ENCODE peak calls at places on chromosomes 6 and 20, in six cellular contexts. One of them, this sample, is unnamed.

GRCh38 chr6:160041608-160042007 is 72.7 kb downstream of the IGF2R start:
- DNase-seq in heart left ventricle: no peak
- DNase-seq in heart right ventricle: peak
- DNase-seq in H9: no peak
- DNase-seq in AG10803: peak
- DNase-seq in lower lobe of right lung: peak
- DNase-seq in this sample: no peak

GRCh38 chr6:124901105-124901504 is 61.1 kb upstream of the RNF217 start:
- DNase-seq in H9: no peak
- DNase-seq in heart right ventricle: no peak
- DNase-seq in lower lobe of right lung: no peak
- DNase-seq in heart left ventricle: no peak
- DNase-seq in AG10803: no peak
- DNase-seq in this sample: no peak

GRCh38 chr6:35213161-35213823 is 464 bp upstream of the SCUBE3 start:
- DNase-seq in lower lobe of right lung: no peak
- DNase-seq in H9: peak
- DNase-seq in heart right ventricle: no peak
- DNase-seq in AG10803: no peak
- DNase-seq in heart left ventricle: no peak
- DNase-seq in this sample: no peak

GRCh38 chr20:24667689-24668383 is 198.4 kb downstream of the SYNDIG1 start:
- DNase-seq in H9: no peak
- DNase-seq in lower lobe of right lung: no peak
- DNase-seq in AG10803: no peak
- DNase-seq in heart left ventricle: no peak
- DNase-seq in heart right ventricle: no peak
- DNase-seq in this sample: peak

GRCh38 chr6:104705095-104705707 is 154.5 kb downstream of the HACE1 start:
- DNase-seq in heart left ventricle: no peak
- DNase-seq in heart right ventricle: peak
- DNase-seq in lower lobe of right lung: no peak
- DNase-seq in H9: no peak
- DNase-seq in AG10803: peak
- DNase-seq in this sample: no peak

GRCh38 chr6:7108964-7109836 is 1.4 kb downstream of the RREB1 start:
- DNase-seq in heart right ventricle: peak
- DNase-seq in lower lobe of right lung: peak
- DNase-seq in heart left ventricle: peak
- DNase-seq in H9: no peak
- DNase-seq in AG10803: peak
- DNase-seq in this sample: no peak

GRCh38 chr6:22765015-22765414 is 195.6 kb downstream of the HDGFL1 start:
- DNase-seq in lower lobe of right lung: no peak
- DNase-seq in heart right ventricle: no peak
- DNase-seq in H9: no peak
- DNase-seq in AG10803: no peak
- DNase-seq in heart left ventricle: no peak
- DNase-seq in this sample: no peak

GRCh38 chr6:11869656-11870340 is 91.2 kb upstream of the ADTRP start:
- DNase-seq in heart left ventricle: peak
- DNase-seq in lower lobe of right lung: no peak
- DNase-seq in heart right ventricle: peak
- DNase-seq in AG10803: peak
- DNase-seq in H9: no peak
- DNase-seq in this sample: no peak

GRCh38 chr20:6142348-6142993 is 19.6 kb upstream of the FERMT1 start:
- DNase-seq in lower lobe of right lung: no peak
- DNase-seq in heart right ventricle: peak
- DNase-seq in AG10803: peak
- DNase-seq in heart left ventricle: no peak
- DNase-seq in H9: no peak
- DNase-seq in this sample: no peak

GRCh38 chr20:62536731-62537401 is 61.1 kb upstream of the GATA5 start:
- DNase-seq in heart right ventricle: peak
- DNase-seq in heart left ventricle: no peak
- DNase-seq in H9: no peak
- DNase-seq in AG10803: no peak
- DNase-seq in lower lobe of right lung: no peak
- DNase-seq in this sample: no peak

GRCh38 chr6:56374841-56375369 is 127.5 kb upstream of the COL21A1 start:
- DNase-seq in lower lobe of right lung: no peak
- DNase-seq in H9: no peak
- DNase-seq in AG10803: peak
- DNase-seq in heart left ventricle: no peak
- DNase-seq in heart right ventricle: peak
- DNase-seq in this sample: no peak

GRCh38 chr20:11217322-11217989 is 543.7 kb upstream of the JAG1 start:
- DNase-seq in AG10803: no peak
- DNase-seq in H9: no peak
- DNase-seq in lower lobe of right lung: no peak
- DNase-seq in heart right ventricle: no peak
- DNase-seq in heart left ventricle: no peak
- DNase-seq in this sample: no peak

GRCh38 chr6:100461273-100461919 is 3.3 kb downstream of the SIM1 start:
- DNase-seq in AG10803: peak
- DNase-seq in heart right ventricle: no peak
- DNase-seq in heart left ventricle: no peak
- DNase-seq in lower lobe of right lung: no peak
- DNase-seq in H9: peak
- DNase-seq in this sample: no peak

GRCh38 chr6:14079433-14079832 is 38.1 kb upstream of the CD83 start:
- DNase-seq in heart right ventricle: peak
- DNase-seq in lower lobe of right lung: no peak
- DNase-seq in AG10803: no peak
- DNase-seq in H9: no peak
- DNase-seq in heart left ventricle: no peak
- DNase-seq in this sample: no peak

GRCh38 chr20:16260911-16261310 is 312.3 kb downstream of the KIF16B start:
- DNase-seq in H9: no peak
- DNase-seq in heart right ventricle: no peak
- DNase-seq in AG10803: peak
- DNase-seq in lower lobe of right lung: no peak
- DNase-seq in heart left ventricle: no peak
- DNase-seq in this sample: no peak

GRCh38 chr6:105900120-105900937 is 185.8 kb upstream of the PRDM1 start:
- DNase-seq in heart right ventricle: no peak
- DNase-seq in heart left ventricle: no peak
- DNase-seq in lower lobe of right lung: no peak
- DNase-seq in AG10803: peak
- DNase-seq in H9: no peak
- DNase-seq in this sample: no peak

DNA sequence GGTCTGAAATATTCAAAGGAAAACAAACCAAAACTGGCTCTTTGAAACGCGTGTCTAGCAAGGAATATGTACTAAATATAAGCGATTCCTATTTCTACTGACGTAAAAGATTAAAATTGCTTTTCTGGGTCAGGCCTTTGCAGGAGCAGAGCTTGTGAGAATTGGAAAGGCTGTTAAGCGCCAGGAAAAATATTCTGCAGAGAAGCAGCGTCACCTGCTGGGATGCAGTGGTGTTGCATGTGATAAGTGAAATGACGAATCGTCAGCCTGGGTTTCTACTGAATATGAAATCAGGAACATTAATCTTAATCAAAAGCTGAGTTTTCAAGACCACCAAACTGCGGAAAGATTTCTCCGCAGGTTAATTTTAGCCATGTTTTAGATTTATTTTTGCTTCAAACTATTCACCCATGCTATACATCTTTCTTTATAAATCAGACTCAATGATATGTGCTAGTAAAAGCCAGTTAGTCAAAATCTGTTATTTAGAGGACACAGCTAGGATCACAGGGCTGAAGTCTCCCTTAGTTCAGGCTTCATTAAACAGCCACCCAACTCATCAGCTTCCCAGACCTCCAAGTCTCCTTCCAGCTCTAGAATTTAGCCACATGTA is 67.4 kb downstream of the ALDH8A1 start:
- DNase-seq in heart right ventricle: peak
- DNase-seq in heart left ventricle: peak
- DNase-seq in lower lobe of right lung: peak
- DNase-seq in AG10803: peak
- DNase-seq in H9: peak
- DNase-seq in this sample: no peak
- TF ChIP-seq CTCF in heart right ventricle: peak
- TF ChIP-seq CTCF in heart left ventricle: peak
- TF ChIP-seq CTCF in lower lobe of right lung: peak
- TF ChIP-seq CTCF in AG10803: peak
- TF ChIP-seq CTCF in H9: peak
- TF ChIP-seq CTCF in this sample: peak

GRCh38 chr6:48449002-48449401 is 338.0 kb upstream of the PTCHD4 start:
- DNase-seq in H9: no peak
- DNase-seq in heart right ventricle: no peak
- DNase-seq in AG10803: no peak
- DNase-seq in heart left ventricle: no peak
- DNase-seq in lower lobe of right lung: no peak
- DNase-seq in this sample: no peak
- TF ChIP-seq CTCF in H9: no peak
- TF ChIP-seq CTCF in heart right ventricle: no peak
- TF ChIP-seq CTCF in AG10803: no peak
- TF ChIP-seq CTCF in heart left ventricle: no peak
- TF ChIP-seq CTCF in lower lobe of right lung: no peak
- TF ChIP-seq CTCF in this sample: peak

GRCh38 chr6:54770328-54770727 is 76.2 kb upstream of the FAM83B start:
- DNase-seq in heart left ventricle: no peak
- DNase-seq in H9: no peak
- DNase-seq in AG10803: no peak
- DNase-seq in lower lobe of right lung: no peak
- DNase-seq in heart right ventricle: no peak
- DNase-seq in this sample: no peak

GRCh38 chr6:54775586-54775985 is 71.0 kb upstream of the FAM83B start:
- DNase-seq in heart right ventricle: no peak
- DNase-seq in lower lobe of right lung: no peak
- DNase-seq in heart left ventricle: no peak
- DNase-seq in AG10803: peak
- DNase-seq in H9: no peak
- DNase-seq in this sample: no peak

GRCh38 chr6:54768542-54768941 is 78.0 kb upstream of the FAM83B start:
- DNase-seq in heart right ventricle: no peak
- DNase-seq in H9: no peak
- DNase-seq in lower lobe of right lung: no peak
- DNase-seq in heart left ventricle: no peak
- DNase-seq in AG10803: no peak
- DNase-seq in this sample: no peak

GRCh38 chr6:54771968-54772367 is 74.6 kb upstream of the FAM83B start:
- DNase-seq in AG10803: no peak
- DNase-seq in H9: no peak
- DNase-seq in heart left ventricle: no peak
- DNase-seq in heart right ventricle: no peak
- DNase-seq in lower lobe of right lung: no peak
- DNase-seq in this sample: no peak

GRCh38 chr6:54772610-54773009 is 74.0 kb upstream of the FAM83B start:
- DNase-seq in AG10803: no peak
- DNase-seq in heart left ventricle: no peak
- DNase-seq in lower lobe of right lung: no peak
- DNase-seq in H9: no peak
- DNase-seq in heart right ventricle: no peak
- DNase-seq in this sample: no peak
- TF ChIP-seq CTCF in AG10803: no peak
- TF ChIP-seq CTCF in heart left ventricle: no peak
- TF ChIP-seq CTCF in lower lobe of right lung: no peak
- TF ChIP-seq CTCF in H9: no peak
- TF ChIP-seq CTCF in heart right ventricle: no peak
- TF ChIP-seq CTCF in this sample: no peak

GRCh38 chr6:146901940-146902816 is 302.0 kb upstream of the STXBP5 start:
- DNase-seq in AG10803: no peak
- DNase-seq in lower lobe of right lung: no peak
- DNase-seq in heart right ventricle: no peak
- DNase-seq in H9: no peak
- DNase-seq in heart left ventricle: no peak
- DNase-seq in this sample: no peak
- TF ChIP-seq CTCF in AG10803: peak
- TF ChIP-seq CTCF in lower lobe of right lung: no peak
- TF ChIP-seq CTCF in heart right ventricle: no peak
- TF ChIP-seq CTCF in H9: no peak
- TF ChIP-seq CTCF in heart left ventricle: no peak
- TF ChIP-seq CTCF in this sample: peak

DNA sequence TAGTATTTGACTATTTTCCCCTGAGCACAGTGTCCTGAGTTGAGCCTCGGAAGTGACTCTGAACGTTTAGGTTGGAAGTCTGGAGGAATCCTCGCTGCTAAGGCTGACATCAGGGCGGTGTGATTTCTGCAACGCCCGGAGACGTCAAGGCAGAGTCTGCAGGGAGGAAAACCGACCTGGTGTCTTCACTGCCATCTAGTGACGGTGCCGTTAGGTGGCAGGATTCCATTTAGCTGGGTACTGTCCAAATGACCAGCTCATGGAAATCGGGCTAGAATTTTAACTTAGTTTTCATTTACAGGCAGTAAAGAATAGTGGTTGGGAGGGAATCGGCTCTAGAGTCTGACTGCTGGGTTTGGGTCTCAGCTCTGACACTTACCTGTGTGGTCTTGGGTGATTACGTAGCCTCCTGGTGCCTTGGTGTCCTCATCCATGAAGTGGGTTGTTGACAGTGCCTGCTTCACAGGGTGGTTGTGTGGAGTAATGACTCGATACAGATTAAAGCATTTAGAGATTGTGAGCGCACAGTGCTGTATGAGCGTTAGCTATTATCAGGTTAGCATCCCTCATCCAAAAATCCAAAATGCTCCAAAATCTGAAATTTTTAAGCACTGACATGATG is 35.0 kb downstream of the FOXF2 start:
- DNase-seq in heart left ventricle: no peak
- DNase-seq in AG10803: peak
- DNase-seq in heart right ventricle: peak
- DNase-seq in lower lobe of right lung: no peak
- DNase-seq in H9: peak
- DNase-seq in this sample: no peak
- TF ChIP-seq CTCF in heart left ventricle: peak
- TF ChIP-seq CTCF in AG10803: peak
- TF ChIP-seq CTCF in heart right ventricle: no peak
- TF ChIP-seq CTCF in lower lobe of right lung: peak
- TF ChIP-seq CTCF in H9: peak
- TF ChIP-seq CTCF in this sample: peak

GRCh38 chr20:34535301-34535840 is 19.1 kb downstream of the DYNLRB1 start:
- DNase-seq in lower lobe of right lung: peak
- DNase-seq in H9: no peak
- DNase-seq in heart right ventricle: no peak
- DNase-seq in heart left ventricle: no peak
- DNase-seq in AG10803: no peak
- DNase-seq in this sample: no peak

GRCh38 chr20:34534391-34535165 is 18.4 kb downstream of the DYNLRB1 start:
- DNase-seq in H9: no peak
- DNase-seq in heart left ventricle: no peak
- DNase-seq in heart right ventricle: no peak
- DNase-seq in lower lobe of right lung: no peak
- DNase-seq in AG10803: no peak
- DNase-seq in this sample: no peak

GRCh38 chr20:34538671-34539123 is 19.8 kb upstream of the MAP1LC3A start:
- DNase-seq in heart right ventricle: no peak
- DNase-seq in H9: peak
- DNase-seq in AG10803: peak
- DNase-seq in lower lobe of right lung: peak
- DNase-seq in heart left ventricle: no peak
- DNase-seq in this sample: peak

GRCh38 chr20:34537651-34538050 is 20.9 kb upstream of the MAP1LC3A start:
- DNase-seq in heart left ventricle: no peak
- DNase-seq in lower lobe of right lung: peak
- DNase-seq in H9: no peak
- DNase-seq in heart right ventricle: no peak
- DNase-seq in AG10803: no peak
- DNase-seq in this sample: peak

GRCh38 chr20:34536798-34537394 is 20.7 kb downstream of the DYNLRB1 start:
- DNase-seq in AG10803: peak
- DNase-seq in heart left ventricle: peak
- DNase-seq in H9: peak
- DNase-seq in lower lobe of right lung: peak
- DNase-seq in heart right ventricle: peak
- DNase-seq in this sample: no peak
- TF ChIP-seq CTCF in AG10803: peak
- TF ChIP-seq CTCF in heart left ventricle: peak
- TF ChIP-seq CTCF in H9: peak
- TF ChIP-seq CTCF in lower lobe of right lung: peak
- TF ChIP-seq CTCF in heart right ventricle: peak
- TF ChIP-seq CTCF in this sample: peak

This sample was measured in chondrocyte.